ENCODE peak calls at places on chromosomes 3 and 15, in nine cellular contexts. One of them, this sample, is unnamed.

GRCh38 chr3:9088431-9089353 is 125.4 kb upstream of the RAD18 start:
- DNase-seq in ovary: peak
- DNase-seq in adrenal gland: no peak
- DNase-seq in stomach: peak
- DNase-seq in heart left ventricle: no peak
- DNase-seq in transverse colon: peak
- DNase-seq in IMR-90: no peak
- DNase-seq in A549: no peak
- DNase-seq in NB4: no peak
- DNase-seq in this sample: no peak

GRCh38 chr3:47282424-47283192 is at the start of the genes KIF9 and KLHL18:
- DNase-seq in ovary: peak
- DNase-seq in adrenal gland: peak
- DNase-seq in stomach: peak
- DNase-seq in heart left ventricle: peak
- DNase-seq in transverse colon: peak
- DNase-seq in IMR-90: peak
- DNase-seq in A549: peak
- DNase-seq in NB4: peak
- DNase-seq in this sample: peak

GRCh38 chr3:56468184-56469106 is at the start of gene ERC2:
- DNase-seq in ovary: peak
- DNase-seq in adrenal gland: peak
- DNase-seq in stomach: peak
- DNase-seq in heart left ventricle: peak
- DNase-seq in transverse colon: peak
- DNase-seq in IMR-90: no peak
- DNase-seq in A549: peak
- DNase-seq in NB4: no peak
- DNase-seq in this sample: no peak

GRCh38 chr15:68318931-68319909 is 41.7 kb downstream of the FEM1B start:
- DNase-seq in ovary: no peak
- DNase-seq in adrenal gland: no peak
- DNase-seq in stomach: no peak
- DNase-seq in heart left ventricle: peak
- DNase-seq in transverse colon: no peak
- DNase-seq in IMR-90: no peak
- DNase-seq in A549: no peak
- DNase-seq in NB4: no peak
- DNase-seq in this sample: no peak

GRCh38 chr3:149388714-149389417 is 11.4 kb upstream of the TM4SF1 start:
- DNase-seq in ovary: no peak
- DNase-seq in adrenal gland: no peak
- DNase-seq in stomach: no peak
- DNase-seq in heart left ventricle: no peak
- DNase-seq in transverse colon: no peak
- DNase-seq in IMR-90: no peak
- DNase-seq in A549: peak
- DNase-seq in NB4: no peak
- DNase-seq in this sample: no peak

GRCh38 chr3:58679974-58680656 is 13.5 kb upstream of the FAM3D start:
- DNase-seq in ovary: no peak
- DNase-seq in adrenal gland: no peak
- DNase-seq in stomach: no peak
- DNase-seq in heart left ventricle: no peak
- DNase-seq in transverse colon: peak
- DNase-seq in IMR-90: no peak
- DNase-seq in A549: no peak
- DNase-seq in NB4: no peak
- DNase-seq in this sample: no peak

GRCh38 chr3:197475514-197475913 is 80.3 kb downstream of the BDH1 start:
- DNase-seq in ovary: no peak
- DNase-seq in adrenal gland: no peak
- DNase-seq in stomach: no peak
- DNase-seq in heart left ventricle: no peak
- DNase-seq in transverse colon: no peak
- DNase-seq in IMR-90: no peak
- DNase-seq in A549: no peak
- DNase-seq in NB4: no peak
- DNase-seq in this sample: no peak

GRCh38 chr3:117898722-117899121 is 1135.9 kb downstream of the IGSF11 start:
- DNase-seq in ovary: no peak
- DNase-seq in adrenal gland: no peak
- DNase-seq in stomach: no peak
- DNase-seq in heart left ventricle: no peak
- DNase-seq in transverse colon: no peak
- DNase-seq in IMR-90: no peak
- DNase-seq in A549: peak
- DNase-seq in NB4: peak
- DNase-seq in this sample: peak

GRCh38 chr15:48544816-48545215 is 100.7 kb downstream of the FBN1 start:
- DNase-seq in ovary: no peak
- DNase-seq in adrenal gland: no peak
- DNase-seq in stomach: no peak
- DNase-seq in heart left ventricle: no peak
- DNase-seq in transverse colon: no peak
- DNase-seq in IMR-90: peak
- DNase-seq in A549: no peak
- DNase-seq in NB4: no peak
- DNase-seq in this sample: no peak

DNA sequence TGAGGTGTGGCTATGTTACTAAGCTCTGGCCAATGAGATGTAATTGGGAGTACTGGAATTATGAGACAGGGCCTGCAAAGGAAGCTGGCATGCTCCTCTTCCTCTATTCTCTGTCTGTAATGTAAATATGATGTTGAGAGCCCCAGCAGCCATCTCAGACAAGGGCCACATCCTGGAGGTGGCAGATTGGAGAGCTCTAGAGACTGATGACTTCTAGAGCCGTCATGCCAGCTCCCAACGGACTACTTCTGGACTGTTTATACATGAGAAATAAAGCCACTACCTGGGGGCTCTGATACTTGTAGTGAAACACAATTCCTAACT is 19.7 kb downstream of the PLD1 start:
- DNase-seq in ovary: no peak
- DNase-seq in adrenal gland: no peak
- DNase-seq in stomach: no peak
- DNase-seq in heart left ventricle: no peak
- DNase-seq in transverse colon: no peak
- DNase-seq in IMR-90: no peak
- DNase-seq in A549: no peak
- DNase-seq in NB4: no peak
- DNase-seq in this sample: no peak
- TF ChIP-seq POLR2A in ovary: no peak
- TF ChIP-seq POLR2A in adrenal gland: no peak
- TF ChIP-seq POLR2A in stomach: no peak
- TF ChIP-seq POLR2A in heart left ventricle: no peak
- TF ChIP-seq POLR2A in transverse colon: no peak
- TF ChIP-seq POLR2A in IMR-90: no peak
- TF ChIP-seq POLR2A in A549: no peak
- TF ChIP-seq POLR2A in NB4: no peak
- TF ChIP-seq POLR2A in this sample: no peak

GRCh38 chr3:42670051-42670576 is 15.2 kb upstream of the KLHL40 start:
- DNase-seq in ovary: no peak
- DNase-seq in adrenal gland: peak
- DNase-seq in stomach: peak
- DNase-seq in heart left ventricle: no peak
- DNase-seq in transverse colon: no peak
- DNase-seq in IMR-90: no peak
- DNase-seq in A549: no peak
- DNase-seq in NB4: no peak
- DNase-seq in this sample: no peak

GRCh38 chr3:42667096-42667522 is 13.6 kb downstream of the ZBTB47 start:
- DNase-seq in ovary: no peak
- DNase-seq in adrenal gland: no peak
- DNase-seq in stomach: no peak
- DNase-seq in heart left ventricle: no peak
- DNase-seq in transverse colon: no peak
- DNase-seq in IMR-90: no peak
- DNase-seq in A549: no peak
- DNase-seq in NB4: no peak
- DNase-seq in this sample: no peak

GRCh38 chr3:42668793-42669217 is 15.3 kb downstream of the ZBTB47 start:
- DNase-seq in ovary: no peak
- DNase-seq in adrenal gland: peak
- DNase-seq in stomach: no peak
- DNase-seq in heart left ventricle: no peak
- DNase-seq in transverse colon: no peak
- DNase-seq in IMR-90: no peak
- DNase-seq in A549: no peak
- DNase-seq in NB4: no peak
- DNase-seq in this sample: no peak

GRCh38 chr3:42667523-42668402 is 14.3 kb downstream of the ZBTB47 start:
- DNase-seq in ovary: no peak
- DNase-seq in adrenal gland: no peak
- DNase-seq in stomach: no peak
- DNase-seq in heart left ventricle: no peak
- DNase-seq in transverse colon: no peak
- DNase-seq in IMR-90: no peak
- DNase-seq in A549: no peak
- DNase-seq in NB4: no peak
- DNase-seq in this sample: no peak

GRCh38 chr3:42668403-42668740 is 14.9 kb downstream of the ZBTB47 start:
- DNase-seq in ovary: no peak
- DNase-seq in adrenal gland: peak
- DNase-seq in stomach: peak
- DNase-seq in heart left ventricle: no peak
- DNase-seq in transverse colon: no peak
- DNase-seq in IMR-90: no peak
- DNase-seq in A549: no peak
- DNase-seq in NB4: no peak
- DNase-seq in this sample: no peak
- TF ChIP-seq POLR2A in ovary: no peak
- TF ChIP-seq POLR2A in adrenal gland: no peak
- TF ChIP-seq POLR2A in stomach: no peak
- TF ChIP-seq POLR2A in heart left ventricle: no peak
- TF ChIP-seq POLR2A in transverse colon: no peak
- TF ChIP-seq POLR2A in IMR-90: no peak
- TF ChIP-seq POLR2A in A549: no peak
- TF ChIP-seq POLR2A in NB4: no peak
- TF ChIP-seq POLR2A in this sample: no peak

DNA sequence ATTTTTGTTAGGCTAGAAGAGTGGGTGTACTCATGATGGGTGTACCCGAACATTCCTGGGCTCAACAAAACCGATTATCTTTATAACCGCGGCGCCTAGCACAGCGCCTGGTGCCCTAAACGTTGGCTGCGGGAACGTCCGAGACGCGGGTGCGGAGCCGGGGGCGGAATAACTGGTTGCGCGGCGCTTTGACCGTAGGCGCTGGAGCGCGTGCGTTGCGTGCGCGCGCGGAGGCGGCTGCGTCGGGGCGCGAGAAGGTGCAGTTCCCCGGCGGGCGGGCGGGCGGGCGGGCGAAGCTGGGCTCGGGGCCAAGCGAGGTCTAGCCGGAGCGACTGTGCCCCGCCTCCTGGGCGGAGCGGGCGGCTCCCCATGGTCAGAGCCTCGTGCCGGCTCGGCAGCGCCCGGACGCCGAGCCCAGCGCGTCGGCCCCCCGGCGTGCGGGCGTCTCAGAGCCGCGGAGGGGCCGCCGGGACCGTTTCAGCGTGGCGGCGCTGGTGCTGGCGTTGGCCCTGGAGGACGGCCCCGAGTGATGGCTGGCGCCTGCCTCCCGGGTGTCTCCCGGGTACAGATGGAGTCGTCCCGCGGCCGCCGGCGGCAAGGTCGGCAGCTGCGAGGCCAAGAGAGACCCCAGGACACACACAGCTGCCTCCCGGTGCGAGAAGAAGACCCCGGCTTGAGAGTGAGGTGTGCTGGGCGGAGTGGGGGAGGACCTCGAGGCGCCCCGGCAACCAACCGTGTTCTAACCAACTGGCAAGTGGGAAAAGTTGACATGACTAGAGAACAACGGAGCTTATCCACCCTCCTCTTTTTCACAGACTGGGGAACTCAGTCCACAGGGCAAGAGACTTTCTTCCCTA is at the start of gene PLAAT1:
- DNase-seq in ovary: peak
- DNase-seq in adrenal gland: peak
- DNase-seq in stomach: peak
- DNase-seq in heart left ventricle: peak
- DNase-seq in transverse colon: peak
- DNase-seq in IMR-90: peak
- DNase-seq in A549: peak
- DNase-seq in NB4: no peak
- DNase-seq in this sample: peak
- TF ChIP-seq POLR2A in ovary: no peak
- TF ChIP-seq POLR2A in adrenal gland: no peak
- TF ChIP-seq POLR2A in stomach: no peak
- TF ChIP-seq POLR2A in heart left ventricle: no peak
- TF ChIP-seq POLR2A in transverse colon: no peak
- TF ChIP-seq POLR2A in IMR-90: no peak
- TF ChIP-seq POLR2A in A549: no peak
- TF ChIP-seq POLR2A in NB4: no peak
- TF ChIP-seq POLR2A in this sample: no peak

GRCh38 chr15:62121273-62122015 is 43.6 kb downstream of the C2CD4B start:
- DNase-seq in ovary: no peak
- DNase-seq in adrenal gland: no peak
- DNase-seq in stomach: no peak
- DNase-seq in heart left ventricle: no peak
- DNase-seq in transverse colon: no peak
- DNase-seq in IMR-90: no peak
- DNase-seq in A549: no peak
- DNase-seq in NB4: no peak
- DNase-seq in this sample: no peak

GRCh38 chr15:62122249-62122648 is 42.8 kb downstream of the C2CD4B start:
- DNase-seq in ovary: no peak
- DNase-seq in adrenal gland: no peak
- DNase-seq in stomach: no peak
- DNase-seq in heart left ventricle: no peak
- DNase-seq in transverse colon: no peak
- DNase-seq in IMR-90: no peak
- DNase-seq in A549: no peak
- DNase-seq in NB4: peak
- DNase-seq in this sample: no peak

GRCh38 chr15:62119224-62119925 is 45.7 kb downstream of the C2CD4B start:
- DNase-seq in ovary: no peak
- DNase-seq in adrenal gland: no peak
- DNase-seq in stomach: no peak
- DNase-seq in heart left ventricle: no peak
- DNase-seq in transverse colon: no peak
- DNase-seq in IMR-90: peak
- DNase-seq in A549: peak
- DNase-seq in NB4: peak
- DNase-seq in this sample: no peak

GRCh38 chr15:62119926-62120273 is 45.2 kb downstream of the C2CD4B start:
- DNase-seq in ovary: no peak
- DNase-seq in adrenal gland: no peak
- DNase-seq in stomach: no peak
- DNase-seq in heart left ventricle: no peak
- DNase-seq in transverse colon: no peak
- DNase-seq in IMR-90: no peak
- DNase-seq in A549: no peak
- DNase-seq in NB4: no peak
- DNase-seq in this sample: no peak

DNA sequence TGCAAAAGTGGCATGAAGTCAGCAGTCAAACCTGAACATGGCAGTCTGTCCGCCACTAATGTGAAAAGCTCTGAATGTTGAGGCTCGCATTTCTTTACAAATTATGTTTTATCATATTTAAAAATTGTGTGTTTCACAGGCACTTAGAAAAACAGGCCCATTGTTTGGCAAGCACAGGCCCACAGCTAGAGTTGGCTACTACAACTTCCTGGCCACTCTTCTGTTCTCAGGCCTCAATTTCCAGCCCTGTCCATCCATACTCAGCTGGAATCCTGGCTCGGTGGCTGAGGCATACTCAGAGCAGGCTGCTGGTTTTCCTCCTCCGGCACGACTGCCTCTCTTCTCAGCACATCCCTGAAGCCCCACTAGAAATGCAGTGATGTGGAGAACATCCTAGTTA is 44.3 kb downstream of the C2CD4B start:
- DNase-seq in ovary: no peak
- DNase-seq in adrenal gland: no peak
- DNase-seq in stomach: no peak
- DNase-seq in heart left ventricle: no peak
- DNase-seq in transverse colon: no peak
- DNase-seq in IMR-90: no peak
- DNase-seq in A549: no peak
- DNase-seq in NB4: no peak
- DNase-seq in this sample: no peak
- TF ChIP-seq POLR2A in ovary: no peak
- TF ChIP-seq POLR2A in adrenal gland: no peak
- TF ChIP-seq POLR2A in stomach: no peak
- TF ChIP-seq POLR2A in heart left ventricle: no peak
- TF ChIP-seq POLR2A in transverse colon: no peak
- TF ChIP-seq POLR2A in IMR-90: no peak
- TF ChIP-seq POLR2A in A549: no peak
- TF ChIP-seq POLR2A in NB4: no peak
- TF ChIP-seq POLR2A in this sample: no peak

This sample was measured in erythroblast.